ENCODE peak calls at places on chromosomes 6 and 20, in nine cellular contexts. D is germinal center, K is NCI-H2107, X is NCI-H748 treated with DMSO at 0.1 percent for 48 hours, B is EH, U is LoVo, M is T-helper 9 cell, S is T-cell, R is GM23248. P is an unnamed sample.

GRCh38 chr20:58102252-58102651 is 126.2 kb downstream of the ANKRD60 start:
- DNase-seq in D (no peak), K (no peak), X (no peak), B (peak; percentile 69), U (peak; percentile 6), M (no peak), S (no peak), R (peak; percentile 34), P (peak; percentile 73)

GRCh38 chr20:37392441-37393195 is 46.7 kb downstream of the SRC start:
- DNase-seq in D (peak; percentile 51), K (no peak), X (no peak), B (peak; percentile 29), U (no peak), M (no peak), S (no peak), R (peak; percentile 55), P (no peak)

GRCh38 chr6:36224918-36225461 is 28.4 kb downstream of the BRPF3 start:
- DNase-seq in D (no peak), K (no peak), X (no peak), B (peak; percentile 16), U (no peak), M (no peak), S (no peak), R (no peak), P (no peak)

GRCh38 chr6:131654326-131654725 is 17.2 kb downstream of the ENPP3 start:
- DNase-seq in D (no peak), K (no peak), X (no peak), B (no peak), U (no peak), M (no peak), S (no peak), R (no peak), P (no peak)

GRCh38 chr20:33332905-33333456 is 50.0 kb downstream of the BPIFB1 start:
- DNase-seq in D (no peak), K (no peak), X (no peak), B (no peak), U (no peak), M (no peak), S (no peak), R (no peak), P (no peak)

GRCh38 chr6:70292144-70292543 is 10.7 kb downstream of the COL9A1 start:
- DNase-seq in D (no peak), K (no peak), X (no peak), B (no peak), U (no peak), M (no peak), S (no peak), R (no peak), P (no peak)

GRCh38 chr20:36313476-36313875 is 7.3 kb downstream of the DLGAP4 start:
- DNase-seq in D (no peak), K (no peak), X (no peak), B (no peak), U (no peak), M (no peak), S (no peak), R (no peak), P (no peak)

GRCh38 chr6:95133578-95133977 is 443.8 kb upstream of the MANEA start:
- DNase-seq in D (no peak), K (no peak), X (peak; percentile 50), B (no peak), U (no peak), M (no peak), S (no peak), R (peak; percentile 17), P (no peak)

GRCh38 chr6:111737065-111737521 is 131.4 kb upstream of the TRAF3IP2 start:
- DNase-seq in D (no peak), K (no peak), X (no peak), B (peak; percentile 60), U (no peak), M (no peak), S (no peak), R (peak; percentile 66), P (peak; percentile 55)

GRCh38 chr6:88492824-88493223 is 326.7 kb upstream of the CNR1 start:
- DNase-seq in D (no peak), K (no peak), X (no peak), B (peak; percentile 23), U (no peak), M (no peak), S (no peak), R (peak; percentile 63), P (peak; percentile 50)

GRCh38 chr20:19691125-19691524 is 66.9 kb upstream of the RIN2 start:
- DNase-seq in D (no peak), K (no peak), X (no peak), B (no peak), U (peak; percentile 27), M (no peak), S (no peak), R (no peak), P (no peak)

GRCh38 chr6:146363838-146364607 is 179.6 kb upstream of the RAB32 start:
- DNase-seq in D (no peak), K (no peak), X (no peak), B (no peak), U (no peak), M (no peak), S (no peak), R (no peak), P (no peak)

GRCh38 chr6:45607818-45608217 is 230.1 kb upstream of the SUPT3H start:
- DNase-seq in D (no peak), K (no peak), X (peak; percentile 37), B (peak; percentile 51), U (peak; percentile 81), M (no peak), S (no peak), R (peak; percentile 47), P (peak; percentile 60)

GRCh38 chr6:147238164-147238563 is 33.9 kb downstream of the STXBP5 start:
- DNase-seq in D (no peak), K (no peak), X (no peak), B (no peak), U (no peak), M (no peak), S (no peak), R (no peak), P (no peak)

P was measured in fibroblast of gingiva.